ENCODE peak calls at places on chromosomes 16 and 17, in nine cellular contexts. E, X, C, W, N, Z, U, J and A are unnamed samples.

GRCh38 chr16:71376465-71377157 is 18.1 kb downstream of the CALB2 start:
- DNase-seq in W (no peak), X (no peak), J (no peak), N (no peak), C (no peak), U (no peak), E (no peak), Z (no peak), A (no peak)

GRCh38 chr17:9522074-9522473 is 53.5 kb downstream of the STX8 start:
- DNase-seq in U (peak), J (no peak), Z (peak), C (peak), N (no peak), W (peak), X (peak), E (peak), A (peak)

GRCh38 chr16:81210807-81211206 is 27.7 kb upstream of the BCO1 start:
- DNase-seq in X (no peak), U (no peak), C (no peak), N (no peak), J (no peak), Z (no peak), E (no peak), W (no peak), A (no peak)

GRCh38 chr17:74045608-74046007 is 157.9 kb upstream of the RPL38 start:
- DNase-seq in W (no peak), N (no peak), U (no peak), X (no peak), E (no peak), Z (no peak), J (no peak), C (no peak), A (no peak)

GRCh38 chr16:15704545-15704987 is 54.5 kb downstream of the NDE1 start:
- DNase-seq in J (peak), W (peak), N (peak), U (peak), Z (peak), C (peak), X (peak), E (peak), A (peak)

GRCh38 chr17:70804161-70804560 is 634.8 kb downstream of the KCNJ2 start:
- DNase-seq in W (no peak), N (no peak), U (no peak), X (no peak), C (no peak), Z (peak), J (no peak), E (no peak), A (peak)

GRCh38 chr17:28724500-28725165 is 1.4 kb downstream of the TLCD1 start:
- DNase-seq in Z (no peak), C (no peak), J (no peak), U (peak), N (no peak), X (no peak), W (no peak), E (no peak), A (no peak)

GRCh38 chr17:73470369-73470768 is 158.6 kb upstream of the CDC42EP4 start:
- DNase-seq in Z (no peak), U (no peak), N (no peak), C (no peak), J (no peak), X (no peak), W (no peak), E (no peak), A (no peak)

GRCh38 chr16:15032547-15033308 is 23.1 kb downstream of the NTAN1 start:
- DNase-seq in N (no peak), X (no peak), C (no peak), U (no peak), J (no peak), E (no peak), W (peak), Z (no peak), A (peak)

GRCh38 chr16:9003322-9003721 is 39.6 kb upstream of the USP7 start:
- DNase-seq in U (no peak), X (no peak), C (no peak), J (peak), E (no peak), N (no peak), W (no peak), Z (no peak), A (no peak)

GRCh38 chr16:2005646-2006045 is 4.0 kb downstream of the ZNF598 start:
- DNase-seq in X (no peak), U (no peak), E (no peak), J (no peak), Z (no peak), W (no peak), N (no peak), C (no peak), A (no peak)

GRCh38 chr17:30232015-30232821 is 3.3 kb downstream of the SLC6A4 start:
- DNase-seq in N (no peak), W (no peak), E (no peak), X (no peak), C (no peak), J (no peak), U (no peak), Z (no peak), A (no peak)

GRCh38 chr17:36934759-36935630 is 2.3 kb upstream of the LHX1 start:
- DNase-seq in X (no peak), C (peak), W (peak), E (no peak), U (no peak), Z (no peak), J (no peak), N (no peak), A (no peak)

GRCh38 chr17:61185385-61185784 is 214.3 kb upstream of the TBX2 start:
- DNase-seq in J (no peak), Z (no peak), X (no peak), U (no peak), W (no peak), N (no peak), E (no peak), C (no peak), A (no peak)

GRCh38 chr16:9125658-9126492 is 34.4 kb downstream of the HAPSTR1 start:
- DNase-seq in X (no peak), Z (no peak), E (no peak), C (no peak), W (no peak), J (no peak), U (no peak), N (no peak), A (peak)

GRCh38 chr17:56319531-56319930 is 166.3 kb downstream of the ANKFN1 start:
- DNase-seq in J (no peak), E (peak), X (peak), Z (peak), U (peak), N (no peak), W (no peak), C (no peak), A (peak)

GRCh38 chr17:61376931-61377838 is 22.5 kb upstream of the TBX2 start:
- DNase-seq in N (no peak), W (no peak), Z (no peak), J (no peak), C (no peak), X (no peak), U (no peak), E (no peak), A (no peak)

GRCh38 chr17:45228121-45228941 is 6.6 kb downstream of the FMNL1 start:
- DNase-seq in Z (no peak), C (no peak), X (no peak), W (no peak), N (no peak), E (no peak), U (peak), J (no peak), A (no peak)

GRCh38 chr17:77888242-77889134 is 70.0 kb upstream of the TNRC6C start:
- DNase-seq in N (no peak), E (no peak), W (no peak), J (no peak), X (peak), Z (no peak), U (no peak), C (no peak), A (no peak)

GRCh38 chr16:26433807-26434206 is 632.9 kb upstream of the C16orf82 start:
- DNase-seq in Z (no peak), U (no peak), J (no peak), W (no peak), C (no peak), X (no peak), N (no peak), E (no peak), A (no peak)

GRCh38 chr16:30927789-30928378 is 4.5 kb downstream of the FBXL19 start:
- DNase-seq in C (no peak), W (peak), J (peak), U (peak), Z (peak), X (peak), N (no peak), E (no peak), A (peak)

GRCh38 chr17:49575524-49576120 is at the start of gene NXPH3:
- DNase-seq in N (no peak), U (peak), J (peak), E (no peak), C (peak), X (peak), Z (peak), W (peak), A (peak)

GRCh38 chr17:73546770-73547345 is 97.4 kb downstream of the SDK2 start:
- DNase-seq in C (no peak), U (peak), Z (peak), E (no peak), X (peak), W (peak), N (no peak), J (peak), A (peak)

GRCh38 chr17:40425741-40426140 is 8.0 kb upstream of the TOP2A start:
- DNase-seq in U (peak), N (no peak), X (no peak), E (no peak), J (no peak), Z (no peak), C (no peak), W (no peak), A (no peak)

GRCh38 chr17:7323731-7324437 is 5.3 kb downstream of the NEURL4 start:
- DNase-seq in Z (peak), E (no peak), X (peak), U (no peak), N (no peak), W (peak), J (peak), C (peak), A (peak)

GRCh38 chr16:17448640-17449638 is 21.8 kb downstream of the XYLT1 start:
- DNase-seq in Z (no peak), W (peak), X (no peak), E (no peak), U (peak), C (no peak), N (no peak), J (no peak), A (no peak)